ENCODE peak calls at places on chromosome 20, in five cellular contexts. One of them, this sample, is unnamed.

GRCh38 chr20:10359621-10360040 is 74.4 kb downstream of the MKKS start:
- DNase-seq in A549: no peak
- DNase-seq in IMR-90: peak; percentile 64
- DNase-seq in GM12878: peak; percentile 51
- DNase-seq in HepG2: no peak
- DNase-seq in this sample: no peak

GRCh38 chr20:6178537-6178936 is 55.7 kb upstream of the FERMT1 start:
- DNase-seq in IMR-90: peak; percentile 51
- DNase-seq in HepG2: peak; percentile 39
- DNase-seq in A549: peak; percentile 38
- DNase-seq in GM12878: no peak
- DNase-seq in this sample: no peak

GRCh38 chr20:10075606-10076005 is 40.8 kb downstream of the ANKEF1 start:
- DNase-seq in GM12878: no peak
- DNase-seq in IMR-90: no peak
- DNase-seq in A549: no peak
- DNase-seq in HepG2: no peak
- DNase-seq in this sample: no peak

GRCh38 chr20:37323985-37324384 is 22.0 kb upstream of the SRC start:
- DNase-seq in GM12878: no peak
- DNase-seq in A549: no peak
- DNase-seq in HepG2: no peak
- DNase-seq in IMR-90: peak; percentile 92
- DNase-seq in this sample: no peak

GRCh38 chr20:41339957-41340326 is 679 bp upstream of the LPIN3 start:
- DNase-seq in HepG2: peak; percentile 81
- DNase-seq in A549: peak; percentile 77
- DNase-seq in IMR-90: peak; percentile 45
- DNase-seq in GM12878: no peak
- DNase-seq in this sample: peak; percentile 81

GRCh38 chr20:32358883-32359632 is 927 bp downstream of the ASXL1 start:
- DNase-seq in A549: peak; percentile 72
- DNase-seq in GM12878: no peak
- DNase-seq in HepG2: peak; percentile 85
- DNase-seq in IMR-90: peak; percentile 51
- DNase-seq in this sample: peak; percentile 71

GRCh38 chr20:33490023-33490933 is at the start of gene CBFA2T2:
- DNase-seq in IMR-90: peak; percentile 55
- DNase-seq in A549: peak; percentile 66
- DNase-seq in HepG2: peak; percentile 34
- DNase-seq in GM12878: no peak
- DNase-seq in this sample: no peak

GRCh38 chr20:48800227-48800626 is 27.6 kb downstream of the PREX1 start:
- DNase-seq in IMR-90: no peak
- DNase-seq in A549: no peak
- DNase-seq in GM12878: no peak
- DNase-seq in HepG2: no peak
- DNase-seq in this sample: no peak

GRCh38 chr20:34907616-34908469 is 31.4 kb downstream of the ACSS2 start:
- DNase-seq in HepG2: peak; percentile 26
- DNase-seq in A549: peak; percentile 74
- DNase-seq in IMR-90: peak; percentile 92
- DNase-seq in GM12878: no peak
- DNase-seq in this sample: no peak

GRCh38 chr20:32842688-32843524 is 15.8 kb upstream of the EFCAB8 start:
- DNase-seq in GM12878: no peak
- DNase-seq in A549: no peak
- DNase-seq in HepG2: peak; percentile 40
- DNase-seq in IMR-90: no peak
- DNase-seq in this sample: no peak

GRCh38 chr20:33796263-33796906 is 14.8 kb upstream of the CHMP4B start:
- DNase-seq in GM12878: no peak
- DNase-seq in IMR-90: no peak
- DNase-seq in HepG2: no peak
- DNase-seq in A549: no peak
- DNase-seq in this sample: no peak

GRCh38 chr20:62832951-62833391 is 16.1 kb downstream of the COL9A3 start:
- DNase-seq in GM12878: no peak
- DNase-seq in HepG2: no peak
- DNase-seq in IMR-90: no peak
- DNase-seq in A549: no peak
- DNase-seq in this sample: no peak

GRCh38 chr20:54021446-54022235 is 48.8 kb downstream of the BCAS1 start:
- DNase-seq in GM12878: no peak
- DNase-seq in IMR-90: no peak
- DNase-seq in HepG2: no peak
- DNase-seq in A549: no peak
- DNase-seq in this sample: no peak

GRCh38 chr20:44384423-44385027 is 29.0 kb downstream of the HNF4A start:
- DNase-seq in GM12878: peak; percentile 26
- DNase-seq in IMR-90: peak; percentile 38
- DNase-seq in HepG2: peak; percentile 78
- DNase-seq in A549: peak; percentile 86
- DNase-seq in this sample: peak; percentile 64
- TF ChIP-seq BHLHE40 in GM12878: no peak
- TF ChIP-seq BHLHE40 in IMR-90: no peak
- TF ChIP-seq BHLHE40 in HepG2: peak; percentile 27
- TF ChIP-seq BHLHE40 in A549: no peak
- TF ChIP-seq BHLHE40 in this sample: no peak

GRCh38 chr20:63977392-63978276 is 1.8 kb downstream of the SAMD10 start:
- DNase-seq in IMR-90: peak; percentile 88
- DNase-seq in GM12878: no peak
- DNase-seq in HepG2: peak; percentile 87
- DNase-seq in A549: peak; percentile 60
- DNase-seq in this sample: no peak
- TF ChIP-seq BHLHE40 in IMR-90: no peak
- TF ChIP-seq BHLHE40 in GM12878: no peak
- TF ChIP-seq BHLHE40 in HepG2: peak; percentile 15
- TF ChIP-seq BHLHE40 in A549: no peak
- TF ChIP-seq BHLHE40 in this sample: no peak

DNA sequence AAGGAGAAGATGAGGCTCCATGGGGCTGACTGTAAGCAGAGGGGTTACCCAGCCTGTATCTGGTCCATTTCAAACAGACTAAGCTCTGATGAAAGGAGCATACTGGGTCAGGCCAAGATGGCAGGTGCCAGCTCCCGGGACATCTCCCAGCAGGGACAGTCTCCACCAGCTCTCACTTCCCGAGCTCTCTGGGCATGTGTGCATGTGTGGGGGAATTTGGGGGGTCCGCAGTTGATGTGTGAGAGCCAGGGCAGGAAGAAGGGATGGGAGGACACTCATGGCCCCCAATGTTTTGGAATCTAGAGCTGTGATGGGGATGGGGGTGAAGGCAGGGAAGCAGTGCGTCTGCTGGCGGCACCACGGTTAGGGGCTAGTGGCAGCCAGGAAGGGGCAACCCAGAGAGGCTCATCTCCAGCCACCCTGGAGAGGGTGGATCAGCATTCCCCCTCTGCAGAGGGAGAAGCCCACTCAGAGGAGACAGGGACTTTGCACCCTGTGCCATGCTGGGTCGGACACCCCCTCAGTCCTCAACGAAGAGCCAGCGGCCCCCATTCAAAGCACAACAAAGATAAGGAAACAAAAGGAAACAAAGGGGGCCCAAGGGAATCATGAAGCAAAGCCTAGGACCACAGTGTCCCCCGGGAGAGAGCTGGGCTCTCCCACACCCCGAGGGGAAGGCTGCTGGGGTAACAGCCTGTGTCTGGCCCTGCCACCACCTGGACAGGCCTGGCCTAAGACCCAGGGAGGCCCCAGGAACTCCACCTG is 52.4 kb downstream of the DSTN start:
- DNase-seq in HepG2: no peak
- DNase-seq in A549: no peak
- DNase-seq in IMR-90: no peak
- DNase-seq in GM12878: no peak
- DNase-seq in this sample: no peak
- TF ChIP-seq BHLHE40 in HepG2: no peak
- TF ChIP-seq BHLHE40 in A549: no peak
- TF ChIP-seq BHLHE40 in IMR-90: no peak
- TF ChIP-seq BHLHE40 in GM12878: no peak
- TF ChIP-seq BHLHE40 in this sample: no peak

GRCh38 chr20:52490715-52491430 is 299.3 kb upstream of the ZFP64 start:
- DNase-seq in GM12878: no peak
- DNase-seq in HepG2: no peak
- DNase-seq in A549: peak; percentile 42
- DNase-seq in IMR-90: peak; percentile 98
- DNase-seq in this sample: no peak
- TF ChIP-seq BHLHE40 in GM12878: no peak
- TF ChIP-seq BHLHE40 in HepG2: peak; percentile 26
- TF ChIP-seq BHLHE40 in A549: no peak
- TF ChIP-seq BHLHE40 in IMR-90: peak; percentile 77
- TF ChIP-seq BHLHE40 in this sample: no peak

GRCh38 chr20:11686900-11687543 is 230.7 kb upstream of the BTBD3 start:
- DNase-seq in GM12878: no peak
- DNase-seq in IMR-90: peak; percentile 1
- DNase-seq in A549: no peak
- DNase-seq in HepG2: no peak
- DNase-seq in this sample: no peak
- TF ChIP-seq BHLHE40 in GM12878: no peak
- TF ChIP-seq BHLHE40 in IMR-90: no peak
- TF ChIP-seq BHLHE40 in A549: no peak
- TF ChIP-seq BHLHE40 in HepG2: no peak
- TF ChIP-seq BHLHE40 in this sample: no peak

GRCh38 chr20:24938498-24938897 is 10.6 kb upstream of the CST7 start:
- DNase-seq in IMR-90: no peak
- DNase-seq in A549: no peak
- DNase-seq in GM12878: no peak
- DNase-seq in HepG2: no peak
- DNase-seq in this sample: no peak

GRCh38 chr20:24943196-24943595 is 5.9 kb upstream of the CST7 start:
- DNase-seq in GM12878: no peak
- DNase-seq in HepG2: no peak
- DNase-seq in IMR-90: no peak
- DNase-seq in A549: no peak
- DNase-seq in this sample: no peak

GRCh38 chr20:24943731-24944130 is 5.3 kb upstream of the CST7 start:
- DNase-seq in GM12878: no peak
- DNase-seq in A549: no peak
- DNase-seq in HepG2: no peak
- DNase-seq in IMR-90: no peak
- DNase-seq in this sample: no peak

GRCh38 chr20:24937579-24937978 is 11.5 kb upstream of the CST7 start:
- DNase-seq in HepG2: no peak
- DNase-seq in GM12878: no peak
- DNase-seq in IMR-90: no peak
- DNase-seq in A549: no peak
- DNase-seq in this sample: no peak

GRCh38 chr20:24942679-24943078 is 6.4 kb upstream of the CST7 start:
- DNase-seq in GM12878: no peak
- DNase-seq in HepG2: no peak
- DNase-seq in IMR-90: no peak
- DNase-seq in A549: no peak
- DNase-seq in this sample: no peak
- TF ChIP-seq BHLHE40 in GM12878: no peak
- TF ChIP-seq BHLHE40 in HepG2: no peak
- TF ChIP-seq BHLHE40 in IMR-90: no peak
- TF ChIP-seq BHLHE40 in A549: no peak
- TF ChIP-seq BHLHE40 in this sample: no peak

DNA sequence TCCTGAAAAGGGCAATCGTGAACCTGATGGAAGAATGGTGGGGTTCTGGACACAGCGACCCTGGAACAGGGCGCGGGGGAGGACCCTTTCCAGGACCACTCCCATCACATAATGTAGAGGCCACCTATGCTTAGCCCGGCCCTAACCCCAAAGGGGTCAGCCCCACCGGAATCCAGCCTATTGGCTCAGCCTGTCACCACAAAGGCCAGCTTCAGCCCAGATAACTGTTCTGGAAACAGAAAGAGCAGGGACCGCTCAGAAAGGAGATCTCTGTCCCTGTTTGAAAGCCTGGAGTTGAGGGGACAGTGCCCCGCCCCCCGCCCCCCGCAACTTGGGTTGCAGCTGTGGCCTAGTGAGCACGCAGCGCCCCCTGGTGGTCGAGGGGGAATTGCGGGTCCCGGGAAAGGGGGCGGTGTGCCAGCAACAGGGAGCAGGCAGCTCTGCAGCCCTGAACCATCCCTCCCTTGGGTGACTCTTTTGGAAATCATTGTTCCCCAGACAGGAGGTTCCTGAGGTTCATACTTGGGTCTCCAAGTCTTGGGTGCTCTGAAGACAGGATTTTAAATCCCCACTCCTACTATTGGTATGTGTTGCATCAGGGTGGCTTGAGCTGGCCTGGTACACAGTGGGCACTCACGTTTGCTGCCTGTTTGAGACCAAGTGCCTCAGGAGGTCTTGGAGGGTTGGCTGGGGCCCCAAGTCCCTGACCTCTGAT is 1.5 kb downstream of the SIGLEC1 start:
- DNase-seq in HepG2: peak; percentile 46
- DNase-seq in IMR-90: peak; percentile 28
- DNase-seq in A549: peak; percentile 57
- DNase-seq in GM12878: no peak
- DNase-seq in this sample: peak; percentile 87
- TF ChIP-seq BHLHE40 in HepG2: no peak
- TF ChIP-seq BHLHE40 in IMR-90: no peak
- TF ChIP-seq BHLHE40 in A549: no peak
- TF ChIP-seq BHLHE40 in GM12878: no peak
- TF ChIP-seq BHLHE40 in this sample: no peak

GRCh38 chr20:52256465-52256864 is 64.9 kb upstream of the ZFP64 start:
- DNase-seq in HepG2: no peak
- DNase-seq in GM12878: no peak
- DNase-seq in A549: no peak
- DNase-seq in IMR-90: no peak
- DNase-seq in this sample: no peak
- TF ChIP-seq BHLHE40 in HepG2: no peak
- TF ChIP-seq BHLHE40 in GM12878: no peak
- TF ChIP-seq BHLHE40 in A549: no peak
- TF ChIP-seq BHLHE40 in IMR-90: no peak
- TF ChIP-seq BHLHE40 in this sample: no peak

DNA sequence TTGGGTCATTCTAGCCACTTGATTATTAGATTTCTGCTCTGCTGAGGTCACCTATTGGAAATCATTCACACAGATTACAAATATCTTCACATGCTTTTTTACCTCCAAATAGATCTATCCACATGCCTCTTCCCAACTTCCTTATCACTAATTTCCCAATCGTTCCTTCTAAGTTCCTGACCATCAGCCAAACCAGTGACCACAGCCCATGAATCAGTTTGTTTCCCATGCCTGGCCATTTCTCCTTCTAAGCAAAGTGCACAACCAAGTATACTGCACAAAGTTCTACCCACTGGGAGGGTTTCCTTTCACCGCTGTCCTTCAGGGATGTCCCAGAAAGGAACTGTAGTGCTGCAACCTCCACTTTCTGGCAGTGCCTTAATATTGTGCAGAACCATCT is 140.5 kb upstream of the SYNDIG1 start:
- DNase-seq in HepG2: no peak
- DNase-seq in GM12878: no peak
- DNase-seq in A549: no peak
- DNase-seq in IMR-90: no peak
- DNase-seq in this sample: no peak
- TF ChIP-seq BHLHE40 in HepG2: no peak
- TF ChIP-seq BHLHE40 in GM12878: no peak
- TF ChIP-seq BHLHE40 in A549: no peak
- TF ChIP-seq BHLHE40 in IMR-90: no peak
- TF ChIP-seq BHLHE40 in this sample: no peak